ENCODE peak calls at places on chromosomes 16 and 17, in eight cellular contexts. I is stimulated activated CD4-positive, alpha-beta T cell treated with anti-CD3 and anti-CD28 coated beads, Interleukin-4, amount 100 ng/mL, for 4 hours; T is GM12891; W is DMS153; C is CD4-positive, alpha-beta memory T cell; R is NCI-H774; Q is right lobe of liver; K is HT1080. O is an unnamed sample.
A peak's percentile ranks its signal among the peaks of the same experiment; 100 is the strongest.

GRCh38 chr17:82097187-82097918 is 683 bp downstream of the FASN start:
- DNase-seq in T (peak; percentile 74), R (peak; percentile 36), C (no peak), I (peak; percentile 51), Q (peak; percentile 67), W (no peak), K (no peak), O (peak; percentile 79)

GRCh38 chr17:65850486-65850885 is 289.0 kb upstream of the AXIN2 start:
- DNase-seq in W (no peak), C (no peak), T (no peak), R (no peak), Q (no peak), I (no peak), K (peak; percentile 81), O (no peak)

GRCh38 chr16:66422366-66422765 is 4.7 kb upstream of the BEAN1 start:
- DNase-seq in Q (no peak), C (no peak), K (no peak), I (no peak), R (no peak), W (no peak), T (no peak), O (no peak)

GRCh38 chr16:17590711-17591654 is 120.2 kb upstream of the XYLT1 start:
- DNase-seq in R (no peak), K (no peak), C (peak; percentile 67), W (no peak), Q (no peak), T (no peak), I (no peak), O (no peak)

GRCh38 chr17:4074831-4075495 is 67.9 kb downstream of the ZZEF1 start:
- DNase-seq in W (no peak), C (peak; percentile 48), R (no peak), Q (no peak), I (no peak), T (peak; percentile 23), K (no peak), O (peak; percentile 40)

GRCh38 chr16:13994239-13995106 is 74.5 kb downstream of the ERCC4 start:
- DNase-seq in W (peak; percentile 37), C (no peak), R (peak; percentile 50), Q (no peak), I (no peak), T (no peak), K (peak; percentile 36), O (no peak)

GRCh38 chr17:59669411-59669810 is 37.8 kb downstream of the PTRH2 start:
- DNase-seq in K (no peak), I (no peak), C (no peak), T (no peak), R (no peak), W (no peak), Q (no peak), O (no peak)

GRCh38 chr16:57548424-57548823 is 6.0 kb downstream of the ADGRG5 start:
- DNase-seq in I (no peak), T (no peak), Q (no peak), K (no peak), R (no peak), W (no peak), C (no peak), O (no peak)

GRCh38 chr17:72297326-72298115 is 176.7 kb downstream of the SOX9 start:
- DNase-seq in Q (no peak), C (no peak), R (no peak), W (no peak), T (no peak), K (peak; percentile 81), I (no peak), O (no peak)

GRCh38 chr16:22739077-22739476 is 74.9 kb upstream of the HS3ST2 start:
- DNase-seq in W (no peak), R (no peak), C (no peak), I (no peak), Q (no peak), T (no peak), K (no peak), O (no peak)

GRCh38 chr16:81608515-81609209 is 164.1 kb downstream of the CMIP start:
- DNase-seq in T (no peak), W (no peak), I (no peak), R (no peak), C (no peak), K (no peak), Q (no peak), O (peak; percentile 76)

GRCh38 chr17:30379303-30380105 is 777 bp downstream of the CPD start:
- DNase-seq in Q (peak; percentile 70), T (no peak), K (no peak), R (peak; percentile 17), I (peak; percentile 13), W (no peak), C (peak; percentile 24), O (peak; percentile 39)

GRCh38 chr17:44105483-44105882 is 18.0 kb downstream of the HDAC5 start:
- DNase-seq in W (no peak), R (no peak), C (no peak), I (no peak), Q (no peak), T (no peak), K (no peak), O (no peak)

GRCh38 chr16:80825365-80825758 is 21.0 kb upstream of the CDYL2 start:
- DNase-seq in W (no peak), C (no peak), T (no peak), Q (no peak), K (no peak), I (no peak), R (no peak), O (no peak)

GRCh38 chr17:5785867-5786509 is 201.7 kb upstream of the NLRP1 start:
- DNase-seq in I (no peak), Q (no peak), T (no peak), C (no peak), R (no peak), W (no peak), K (peak; percentile 44), O (peak; percentile 49)

GRCh38 chr17:10993126-10993525 is 155.2 kb upstream of the PIRT start:
- DNase-seq in R (no peak), Q (no peak), K (no peak), W (no peak), I (no peak), C (no peak), T (no peak), O (no peak)

GRCh38 chr17:45325810-45326209 is 9.0 kb upstream of the MAP3K14 start:
- DNase-seq in C (no peak), T (no peak), R (no peak), K (no peak), I (no peak), Q (no peak), W (no peak), O (no peak)

GRCh38 chr16:60107467-60107866 is 1373.4 kb upstream of the GOT2 start:
- DNase-seq in W (no peak), I (no peak), Q (no peak), C (no peak), T (no peak), K (peak; percentile 90), R (no peak), O (no peak)

GRCh38 chr17:75036643-75037268 is 10.0 kb downstream of the ATP5PD start:
- DNase-seq in I (peak; percentile 60), R (peak; percentile 43), C (peak; percentile 97), W (peak; percentile 70), K (no peak), Q (peak; percentile 78), T (no peak), O (no peak)

GRCh38 chr16:66590322-66590721 is 11.1 kb downstream of the CMTM2 start:
- DNase-seq in K (no peak), Q (no peak), C (peak; percentile 59), T (no peak), I (no peak), W (no peak), R (no peak), O (peak; percentile 42)

GRCh38 chr16:85441189-85441889 is 171.8 kb upstream of the GSE1 start:
- DNase-seq in Q (no peak), K (peak; percentile 52), I (no peak), R (no peak), W (no peak), T (no peak), C (no peak), O (no peak)

GRCh38 chr16:87740441-87740840 is 25.3 kb downstream of the KLHDC4 start:
- DNase-seq in Q (no peak), W (no peak), R (no peak), C (no peak), T (no peak), K (no peak), I (no peak), O (no peak)

GRCh38 chr16:3356118-3356517 is 429 bp downstream of the OR2C1 start:
- DNase-seq in K (peak; percentile 11), C (no peak), Q (no peak), T (no peak), R (no peak), I (no peak), W (no peak), O (no peak)

GRCh38 chr16:27826081-27826892 is 237.2 kb downstream of the GSG1L start:
- DNase-seq in C (no peak), W (no peak), K (no peak), I (no peak), T (no peak), Q (no peak), R (no peak), O (no peak)

GRCh38 chr16:1870365-1871082 is 1.4 kb downstream of the MEIOB start:
- DNase-seq in T (no peak), W (peak; percentile 40), C (no peak), Q (peak; percentile 81), I (no peak), K (peak; percentile 75), R (no peak), O (no peak)

GRCh38 chr17:78940708-78941107 is 15.5 kb upstream of the TIMP2 start:
- DNase-seq in C (no peak), W (no peak), Q (no peak), R (peak; percentile 27), I (no peak), K (no peak), T (no peak), O (no peak)

GRCh38 chr16:62638964-62639861 is 603.0 kb upstream of the CDH8 start:
- DNase-seq in T (no peak), K (no peak), I (no peak), Q (no peak), R (no peak), C (no peak), W (no peak), O (peak; percentile 6)

GRCh38 chr16:27229891-27230470 is 26.7 kb downstream of the KDM8 start:
- DNase-seq in K (no peak), T (no peak), Q (peak; percentile 29), C (no peak), R (no peak), W (no peak), I (no peak), O (no peak)

GRCh38 chr17:83180996-83181481 is 101.6 kb downstream of the METRNL start:
- DNase-seq in K (no peak), W (no peak), Q (no peak), I (no peak), C (no peak), R (no peak), T (no peak), O (no peak)

GRCh38 chr16:2386990-2387389 is 42.3 kb upstream of the CCNF start:
- DNase-seq in I (no peak), W (no peak), Q (no peak), R (peak; percentile 6), C (no peak), T (no peak), K (no peak), O (no peak)

GRCh38 chr17:53420035-53420641 is 402.6 kb upstream of the KIF2B start:
- DNase-seq in K (peak; percentile 11), T (no peak), R (no peak), I (no peak), C (no peak), W (no peak), Q (no peak), O (no peak)

O was measured in GM13977.